ENCODE peak calls at places on chromosomes 3 and 15, in ten cellular contexts. One of them, this sample, is unnamed.

GRCh38 chr15:97547381-97547780 is 413.1 kb upstream of the ARRDC4 start:
- DNase-seq in T follicular helper cell: no peak
- DNase-seq in stimulated activated CD8-positive, alpha-beta memory T cell treated with anti-CD3 and anti-CD28 coated beads, Interleukin-15, amount 100 ng/mL, for 24 hours: no peak
- DNase-seq in NCI-H524: no peak
- DNase-seq in AG08396: no peak
- DNase-seq in trophoblast cell: no peak
- DNase-seq in KBM-7: peak
- DNase-seq in GDM1: no peak
- DNase-seq in glutamatergic neuron: no peak
- DNase-seq in EH: no peak
- DNase-seq in this sample: no peak

GRCh38 chr3:150147776-150148175 is 177.1 kb upstream of the PFN2 start:
- DNase-seq in T follicular helper cell: no peak
- DNase-seq in stimulated activated CD8-positive, alpha-beta memory T cell treated with anti-CD3 and anti-CD28 coated beads, Interleukin-15, amount 100 ng/mL, for 24 hours: no peak
- DNase-seq in NCI-H524: no peak
- DNase-seq in AG08396: peak
- DNase-seq in trophoblast cell: peak
- DNase-seq in KBM-7: no peak
- DNase-seq in GDM1: no peak
- DNase-seq in glutamatergic neuron: no peak
- DNase-seq in EH: peak
- DNase-seq in this sample: no peak

GRCh38 chr3:149332227-149332765 is 1.1 kb downstream of the TM4SF18 start:
- DNase-seq in T follicular helper cell: no peak
- DNase-seq in stimulated activated CD8-positive, alpha-beta memory T cell treated with anti-CD3 and anti-CD28 coated beads, Interleukin-15, amount 100 ng/mL, for 24 hours: no peak
- DNase-seq in NCI-H524: no peak
- DNase-seq in AG08396: no peak
- DNase-seq in trophoblast cell: no peak
- DNase-seq in KBM-7: no peak
- DNase-seq in GDM1: no peak
- DNase-seq in glutamatergic neuron: no peak
- DNase-seq in EH: peak
- DNase-seq in this sample: no peak

GRCh38 chr15:56351362-56351761 is 13.9 kb upstream of the TEX9 start:
- DNase-seq in T follicular helper cell: no peak
- DNase-seq in stimulated activated CD8-positive, alpha-beta memory T cell treated with anti-CD3 and anti-CD28 coated beads, Interleukin-15, amount 100 ng/mL, for 24 hours: no peak
- DNase-seq in NCI-H524: no peak
- DNase-seq in AG08396: no peak
- DNase-seq in trophoblast cell: no peak
- DNase-seq in KBM-7: no peak
- DNase-seq in GDM1: no peak
- DNase-seq in glutamatergic neuron: no peak
- DNase-seq in EH: no peak
- DNase-seq in this sample: no peak

GRCh38 chr15:74434260-74434915 is 630 bp upstream of the SEMA7A start:
- DNase-seq in T follicular helper cell: no peak
- DNase-seq in stimulated activated CD8-positive, alpha-beta memory T cell treated with anti-CD3 and anti-CD28 coated beads, Interleukin-15, amount 100 ng/mL, for 24 hours: no peak
- DNase-seq in NCI-H524: peak
- DNase-seq in AG08396: peak
- DNase-seq in trophoblast cell: no peak
- DNase-seq in KBM-7: no peak
- DNase-seq in GDM1: no peak
- DNase-seq in glutamatergic neuron: no peak
- DNase-seq in EH: no peak
- DNase-seq in this sample: no peak

GRCh38 chr3:197407053-197407452 is 108.6 kb upstream of the DLG1 start:
- DNase-seq in T follicular helper cell: no peak
- DNase-seq in stimulated activated CD8-positive, alpha-beta memory T cell treated with anti-CD3 and anti-CD28 coated beads, Interleukin-15, amount 100 ng/mL, for 24 hours: no peak
- DNase-seq in NCI-H524: no peak
- DNase-seq in AG08396: peak
- DNase-seq in trophoblast cell: no peak
- DNase-seq in KBM-7: no peak
- DNase-seq in GDM1: no peak
- DNase-seq in glutamatergic neuron: no peak
- DNase-seq in EH: no peak
- DNase-seq in this sample: no peak

GRCh38 chr15:39860200-39860599 is 59.9 kb downstream of the GPR176 start:
- DNase-seq in T follicular helper cell: no peak
- DNase-seq in stimulated activated CD8-positive, alpha-beta memory T cell treated with anti-CD3 and anti-CD28 coated beads, Interleukin-15, amount 100 ng/mL, for 24 hours: no peak
- DNase-seq in NCI-H524: no peak
- DNase-seq in AG08396: no peak
- DNase-seq in trophoblast cell: no peak
- DNase-seq in KBM-7: no peak
- DNase-seq in GDM1: no peak
- DNase-seq in glutamatergic neuron: no peak
- DNase-seq in EH: peak
- DNase-seq in this sample: no peak

GRCh38 chr3:194287392-194287791 is 63.7 kb downstream of the CPN2 start:
- DNase-seq in T follicular helper cell: no peak
- DNase-seq in stimulated activated CD8-positive, alpha-beta memory T cell treated with anti-CD3 and anti-CD28 coated beads, Interleukin-15, amount 100 ng/mL, for 24 hours: no peak
- DNase-seq in NCI-H524: no peak
- DNase-seq in AG08396: no peak
- DNase-seq in trophoblast cell: no peak
- DNase-seq in KBM-7: no peak
- DNase-seq in GDM1: no peak
- DNase-seq in glutamatergic neuron: no peak
- DNase-seq in EH: no peak
- DNase-seq in this sample: peak

GRCh38 chr15:101151286-101151685 is 100.6 kb downstream of the CHSY1 start:
- DNase-seq in T follicular helper cell: no peak
- DNase-seq in stimulated activated CD8-positive, alpha-beta memory T cell treated with anti-CD3 and anti-CD28 coated beads, Interleukin-15, amount 100 ng/mL, for 24 hours: no peak
- DNase-seq in NCI-H524: no peak
- DNase-seq in AG08396: no peak
- DNase-seq in trophoblast cell: no peak
- DNase-seq in KBM-7: peak
- DNase-seq in GDM1: peak
- DNase-seq in glutamatergic neuron: no peak
- DNase-seq in EH: no peak
- DNase-seq in this sample: no peak

GRCh38 chr3:37456270-37456708 is 281.9 kb upstream of the LRRFIP2 start:
- DNase-seq in T follicular helper cell: no peak
- DNase-seq in stimulated activated CD8-positive, alpha-beta memory T cell treated with anti-CD3 and anti-CD28 coated beads, Interleukin-15, amount 100 ng/mL, for 24 hours: no peak
- DNase-seq in NCI-H524: no peak
- DNase-seq in AG08396: no peak
- DNase-seq in trophoblast cell: no peak
- DNase-seq in KBM-7: peak
- DNase-seq in GDM1: no peak
- DNase-seq in glutamatergic neuron: no peak
- DNase-seq in EH: peak
- DNase-seq in this sample: no peak

GRCh38 chr3:172061724-172062184 is 22.4 kb downstream of the FNDC3B start:
- DNase-seq in T follicular helper cell: no peak
- DNase-seq in stimulated activated CD8-positive, alpha-beta memory T cell treated with anti-CD3 and anti-CD28 coated beads, Interleukin-15, amount 100 ng/mL, for 24 hours: no peak
- DNase-seq in NCI-H524: no peak
- DNase-seq in AG08396: no peak
- DNase-seq in trophoblast cell: no peak
- DNase-seq in KBM-7: peak
- DNase-seq in GDM1: no peak
- DNase-seq in glutamatergic neuron: no peak
- DNase-seq in EH: peak
- DNase-seq in this sample: no peak

GRCh38 chr3:52502808-52503350 is 7.7 kb downstream of the STAB1 start:
- DNase-seq in T follicular helper cell: no peak
- DNase-seq in stimulated activated CD8-positive, alpha-beta memory T cell treated with anti-CD3 and anti-CD28 coated beads, Interleukin-15, amount 100 ng/mL, for 24 hours: no peak
- DNase-seq in NCI-H524: no peak
- DNase-seq in AG08396: no peak
- DNase-seq in trophoblast cell: no peak
- DNase-seq in KBM-7: no peak
- DNase-seq in GDM1: no peak
- DNase-seq in glutamatergic neuron: no peak
- DNase-seq in EH: no peak
- DNase-seq in this sample: no peak

GRCh38 chr3:23203651-23204111 is 554 bp downstream of the UBE2E2 start:
- DNase-seq in T follicular helper cell: no peak
- DNase-seq in stimulated activated CD8-positive, alpha-beta memory T cell treated with anti-CD3 and anti-CD28 coated beads, Interleukin-15, amount 100 ng/mL, for 24 hours: no peak
- DNase-seq in NCI-H524: peak
- DNase-seq in AG08396: peak
- DNase-seq in trophoblast cell: peak
- DNase-seq in KBM-7: peak
- DNase-seq in GDM1: no peak
- DNase-seq in glutamatergic neuron: peak
- DNase-seq in EH: no peak
- DNase-seq in this sample: peak